ENCODE peak calls at places on chromosomes 11 and 22, in five cellular contexts. Z is fibroblast of villous mesenchyme, I is heart left ventricle, T is neural progenitor cell, S is ovary. J is an unnamed sample.

GRCh38 chr11:72439455-72439854 is 5.1 kb upstream of the CLPB start:
- DNase-seq in I (no peak), Z (peak; percentile 71), S (no peak), T (no peak), J (no peak)

GRCh38 chr11:55956521-55956920 is 13.2 kb downstream of the OR10AG1 start:
- DNase-seq in T (no peak), S (no peak), Z (no peak), I (no peak), J (no peak)

GRCh38 chr11:10761085-10761698 is 10.1 kb downstream of the CTR9 start:
- DNase-seq in I (no peak), Z (no peak), S (no peak), T (no peak), J (no peak)

GRCh38 chr11:121464352-121464946 is 11.7 kb upstream of the SORL1-AS1 start:
- DNase-seq in T (no peak), S (peak; percentile 68), I (peak; percentile 64), Z (peak; percentile 88), J (peak; percentile 90)

GRCh38 chr11:96204721-96205459 is 138.1 kb downstream of the MAML2 start:
- DNase-seq in I (no peak), S (no peak), T (no peak), Z (no peak), J (no peak)

GRCh38 chr11:129115652-129116585 is 76.2 kb downstream of the ARHGAP32 start:
- DNase-seq in Z (peak; percentile 93), I (no peak), T (no peak), S (no peak), J (peak; percentile 72)

GRCh38 chr11:64351136-64351631 is 7.8 kb upstream of the RPS6KA4 start:
- DNase-seq in S (no peak), Z (no peak), T (no peak), I (no peak), J (no peak)

GRCh38 chr11:70078095-70078795 is at the start of gene ANO1:
- DNase-seq in Z (no peak), S (no peak), T (peak; percentile 58), I (no peak), J (peak; percentile 50)

GRCh38 chr11:94007426-94007825 is 13.7 kb upstream of the HEPHL1 start:
- DNase-seq in S (no peak), I (no peak), T (no peak), Z (no peak), J (no peak)

GRCh38 chr11:111309516-111309915 is 11.2 kb downstream of the POU2AF3 start:
- DNase-seq in T (no peak), I (no peak), S (no peak), Z (no peak), J (no peak)

GRCh38 chr11:80598905-80599304 is 1158.1 kb upstream of the TENM4 start:
- DNase-seq in S (no peak), Z (no peak), T (no peak), I (no peak), J (no peak)

GRCh38 chr11:111510311-111510710 is 1.9 kb downstream of the BTG4 start:
- DNase-seq in T (no peak), I (no peak), Z (no peak), S (no peak), J (no peak)

GRCh38 chr11:12232819-12233601 is 122.6 kb downstream of the MICAL2 start:
- DNase-seq in T (no peak), I (no peak), S (no peak), Z (peak; percentile 59), J (peak; percentile 90)

GRCh38 chr22:22730655-22731373 is 86.4 kb downstream of the GGTLC2 start:
- DNase-seq in Z (no peak), T (no peak), I (no peak), S (peak; percentile 78), J (no peak)

GRCh38 chr11:9629064-9629463 is 34.8 kb upstream of the SWAP70 start:
- DNase-seq in I (no peak), S (no peak), Z (no peak), T (no peak), J (no peak)

GRCh38 chr11:61888043-61888442 is 3.3 kb downstream of the FADS3 start:
- DNase-seq in I (peak; percentile 90), T (no peak), Z (peak; percentile 83), S (no peak), J (no peak)

GRCh38 chr11:106331163-106331562 is 253.7 kb downstream of the AASDHPPT start:
- DNase-seq in I (no peak), T (no peak), S (no peak), Z (peak; percentile 74), J (no peak)

GRCh38 chr11:70877151-70877550 is 375.2 kb downstream of the SHANK2 start:
- DNase-seq in Z (no peak), I (no peak), T (no peak), S (no peak), J (no peak)

DNA sequence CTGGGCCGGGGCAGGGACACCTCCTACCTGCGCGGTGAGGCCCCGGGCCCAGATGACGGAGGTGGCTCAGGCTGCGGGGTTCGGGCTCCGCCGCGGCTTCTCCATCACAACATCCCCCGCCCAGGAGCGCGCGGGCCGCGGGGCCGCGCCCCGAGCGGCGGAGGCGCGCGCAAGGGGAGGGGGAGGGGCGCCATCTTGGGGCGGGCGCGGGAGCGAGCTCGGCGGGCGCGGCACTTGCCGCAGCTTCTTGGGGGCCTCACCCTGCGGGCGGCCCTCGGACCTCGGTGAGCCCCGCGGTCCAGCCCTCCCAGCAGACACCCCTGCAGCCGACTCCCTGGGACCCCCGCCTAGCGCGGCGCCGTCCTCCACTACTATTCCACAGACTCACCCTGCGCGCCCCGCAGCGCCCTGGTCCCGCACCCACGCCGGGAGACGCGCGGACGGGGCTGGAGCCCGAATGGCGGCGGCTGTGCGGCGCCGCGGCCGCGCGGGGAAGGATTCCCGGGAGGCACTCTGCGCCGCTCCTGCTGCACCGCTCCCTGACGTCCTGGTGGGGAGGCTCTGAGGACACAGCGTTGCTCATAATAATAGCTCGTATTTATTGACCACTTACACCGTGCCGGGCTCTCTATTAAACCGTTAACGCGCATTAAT is at the start of gene APBB1:
- DNase-seq in I (peak; percentile 78), S (peak; percentile 75), T (peak; percentile 89), Z (peak; percentile 44), J (peak; percentile 71)
- TF ChIP-seq CTCF in I (no peak), S (peak; percentile 19), T (peak; percentile 12), Z (no peak), J (peak; percentile 13)

GRCh38 chr22:40193429-40194421 is 16.0 kb downstream of the TNRC6B start:
- DNase-seq in Z (peak; percentile 56), S (no peak), I (no peak), T (peak; percentile 55), J (peak; percentile 69)
- TF ChIP-seq CTCF in Z (peak; percentile 47), S (no peak), I (peak; percentile 14), T (peak; percentile 60), J (peak; percentile 52)

GRCh38 chr11:46392421-46393230 is 1.1 kb upstream of the CHRM4 start:
- DNase-seq in Z (peak; percentile 83), I (peak; percentile 90), T (peak; percentile 96), S (peak; percentile 80), J (peak; percentile 94)
- TF ChIP-seq CTCF in Z (no peak), I (no peak), T (no peak), S (no peak), J (no peak)

GRCh38 chr22:17097701-17098100 is 12.9 kb downstream of the IL17RA start:
- DNase-seq in S (no peak), T (no peak), I (no peak), Z (no peak), J (no peak)
- TF ChIP-seq CTCF in S (no peak), T (no peak), I (no peak), Z (no peak), J (no peak)

GRCh38 chr11:47143322-47143721 is 33.4 kb downstream of the ARFGAP2 start:
- DNase-seq in Z (peak; percentile 93), S (peak; percentile 58), I (peak; percentile 42), T (no peak), J (no peak)
- TF ChIP-seq CTCF in Z (no peak), S (no peak), I (no peak), T (no peak), J (no peak)